ENCODE peak calls at places on chromosomes 16 and 17, in eight cellular contexts. D is IMR-90, H is tibial nerve, G is heart left ventricle, W is osteoblast, L is heart right ventricle, Z is adipocyte, X is breast epithelium. N is an unnamed sample. For H3K9me3, the result is how much of the 10 kb centered on the place peaks cover.

GRCh38 chr16:64136743-64137142 is 985.1 kb downstream of the CDH11 start:
- DNase-seq in D (no peak), H (no peak), G (no peak), W (no peak), L (no peak), Z (no peak), X (no peak), N (no peak)

GRCh38 chr17:10224592-10225195 is 26.3 kb upstream of the GAS7 start:
- DNase-seq in D (no peak), H (no peak), G (no peak), W (no peak), L (no peak), Z (no peak), X (no peak), N (no peak)

GRCh38 chr16:28592979-28593553 is 3.8 kb downstream of the SULT1A2 start:
- DNase-seq in D (no peak), H (no peak), G (no peak), W (no peak), L (no peak), Z (no peak), X (no peak), N (no peak)

GRCh38 chr16:85372627-85373372 is 240.3 kb upstream of the GSE1 start:
- DNase-seq in D (peak), H (no peak), G (no peak), W (peak), L (no peak), Z (peak), X (no peak), N (no peak)

GRCh38 chr17:81711814-81712467 is at the start of gene SLC25A10:
- DNase-seq in D (peak), H (peak), G (peak), W (peak), L (peak), Z (peak), X (peak), N (peak)

GRCh38 chr17:76554131-76554530 is 14.3 kb downstream of the PRCD start:
- DNase-seq in D (no peak), H (no peak), G (no peak), W (no peak), L (no peak), Z (no peak), X (peak), N (no peak)

GRCh38 chr16:19162085-19162484 is 6.0 kb upstream of the SYT17 start:
- DNase-seq in D (peak), H (no peak), G (no peak), W (no peak), L (no peak), Z (no peak), X (no peak), N (no peak)

GRCh38 chr17:74037320-74037719 is 166.2 kb upstream of the RPL38 start:
- DNase-seq in D (no peak), H (no peak), G (no peak), W (no peak), L (peak), Z (no peak), X (no peak), N (no peak)

GRCh38 chr16:2912330-2913199 is 834 bp downstream of the FLYWCH1 start:
- DNase-seq in D (peak), H (peak), G (no peak), W (peak), L (peak), Z (peak), X (no peak), N (no peak)

GRCh38 chr17:49132699-49133364 is at the start of gene B4GALNT2:
- DNase-seq in D (no peak), H (no peak), G (no peak), W (peak), L (no peak), Z (peak), X (no peak), N (no peak)

GRCh38 chr17:68771867-68772515 is 170.8 kb upstream of the FAM20A start:
- DNase-seq in D (peak), H (peak), G (no peak), W (peak), L (peak), Z (peak), X (no peak), N (no peak)

GRCh38 chr17:7346761-7347614 is 5.0 kb upstream of the KCTD11 start:
- DNase-seq in D (no peak), H (no peak), G (no peak), W (peak), L (no peak), Z (no peak), X (no peak), N (no peak)

GRCh38 chr17:74870512-74870911 is 2.3 kb downstream of the FDXR start:
- DNase-seq in D (peak), H (no peak), G (no peak), W (peak), L (no peak), Z (peak), X (no peak), N (no peak)

GRCh38 chr16:78589331-78589730 is 489.9 kb downstream of the WWOX start:
- DNase-seq in D (no peak), H (no peak), G (no peak), W (no peak), L (no peak), Z (no peak), X (no peak), N (peak)

GRCh38 chr17:39622380-39623006 is 4.3 kb upstream of the PPP1R1B start:
- DNase-seq in D (no peak), H (no peak), G (no peak), W (no peak), L (no peak), Z (no peak), X (no peak), N (no peak)

GRCh38 chr17:77502626-77503292 is 362.0 kb downstream of the SEC14L1 start:
- DNase-seq in D (no peak), H (no peak), G (no peak), W (peak), L (no peak), Z (no peak), X (no peak), N (no peak)

GRCh38 chr16:52843386-52843785 is 209.3 kb downstream of the CHD9NB start:
- DNase-seq in D (no peak), H (no peak), G (no peak), W (no peak), L (no peak), Z (no peak), X (no peak), N (no peak)

GRCh38 chr17:28042721-28043291 is 329 bp downstream of the NLK start:
- DNase-seq in D (no peak), H (no peak), G (no peak), W (peak), L (no peak), Z (no peak), X (no peak), N (no peak)

GRCh38 chr17:80122926-80123505 is 21.6 kb downstream of the GAA start:
- DNase-seq in D (no peak), H (no peak), G (no peak), W (peak), L (no peak), Z (no peak), X (no peak), N (no peak)

GRCh38 chr17:18968945-18969887 is 17.3 kb downstream of the SLC5A10 start:
- DNase-seq in D (no peak), H (peak), G (no peak), W (peak), L (no peak), Z (no peak), X (no peak), N (peak)

GRCh38 chr17:80847506-80848230 is 144.0 kb upstream of the CHMP6 start:
- DNase-seq in D (no peak), H (no peak), G (peak), W (no peak), L (no peak), Z (no peak), X (no peak), N (no peak)

GRCh38 chr17:11880714-11881113 is 116.6 kb downstream of the ZNF18 start:
- DNase-seq in D (no peak), H (no peak), G (no peak), W (no peak), L (peak), Z (no peak), X (no peak), N (no peak)

GRCh38 chr16:21685034-21685455 is 21.3 kb downstream of the OTOA start:
- DNase-seq in D (no peak), H (no peak), G (no peak), W (peak), L (no peak), Z (no peak), X (no peak), N (no peak)

GRCh38 chr17:60645918-60646523 is 31.6 kb upstream of the BCAS3 start:
- DNase-seq in D (no peak), H (no peak), G (no peak), W (no peak), L (no peak), Z (no peak), X (no peak), N (no peak)

GRCh38 chr17:33667052-33667509 is 374.0 kb upstream of the ASIC2 start:
- DNase-seq in D (no peak), H (no peak), G (no peak), W (no peak), L (no peak), Z (no peak), X (no peak), N (no peak)

GRCh38 chr17:32341141-32341856 is 674 bp downstream of the C17orf75 start:
- DNase-seq in D (no peak), H (no peak), G (no peak), W (no peak), L (no peak), Z (peak), X (no peak), N (no peak)

GRCh38 chr16:11138769-11139623 is 117.0 kb downstream of the SOCS1 start:
- DNase-seq in D (peak), H (peak), G (no peak), W (peak), L (no peak), Z (peak), X (no peak), N (no peak)

GRCh38 chr17:48961516-48962233 is 6.7 kb downstream of the GIP start:
- DNase-seq in D (peak), H (no peak), G (peak), W (peak), L (no peak), Z (peak), X (no peak), N (no peak)

GRCh38 chr16:3656491-3657468 is 2.3 kb downstream of the DNASE1 start:
- DNase-seq in D (no peak), H (no peak), G (peak), W (peak), L (no peak), Z (no peak), X (no peak), N (no peak)

GRCh38 chr17:80331820-80332219 is 71.2 kb downstream of the RNF213 start:
- DNase-seq in D (no peak), H (no peak), G (no peak), W (no peak), L (no peak), Z (no peak), X (no peak), N (no peak)

GRCh38 chr17:77741109-77741508 is 217.4 kb upstream of the TNRC6C start:
- DNase-seq in D (no peak), H (no peak), G (no peak), W (no peak), L (no peak), Z (no peak), X (no peak), N (no peak)

GRCh38 chr17:66271512-66271911 is 30.9 kb upstream of the PRKCA start:
- DNase-seq in D (no peak), H (no peak), G (no peak), W (no peak), L (no peak), Z (no peak), X (no peak), N (no peak)

GRCh38 chr17:44122825-44123355 is 551 bp downstream of the HDAC5 start:
- DNase-seq in D (no peak), H (no peak), G (no peak), W (peak), L (no peak), Z (no peak), X (no peak), N (no peak)

GRCh38 chr17:64686705-64687104 is 24.6 kb upstream of the SMURF2 start:
- DNase-seq in D (no peak), H (no peak), G (no peak), W (no peak), L (no peak), Z (no peak), X (no peak), N (no peak)

GRCh38 chr17:74531231-74531761 is at the start of gene CD300LB:
- DNase-seq in D (no peak), H (no peak), G (no peak), W (no peak), L (peak), Z (no peak), X (peak), N (no peak)

GRCh38 chr17:44786551-44787081 is 27.8 kb downstream of the ADAM11 start:
- DNase-seq in D (no peak), H (no peak), G (peak), W (peak), L (peak), Z (no peak), X (no peak), N (no peak)

GRCh38 chr16:59733321-59733720 is 999.2 kb upstream of the GOT2 start:
- DNase-seq in D (no peak), H (no peak), G (no peak), W (no peak), L (no peak), Z (no peak), X (no peak), N (no peak)

GRCh38 chr16:15450624-15451023 is 16.2 kb downstream of the BMERB1 start:
- DNase-seq in D (no peak), H (no peak), G (no peak), W (peak), L (no peak), Z (no peak), X (no peak), N (no peak)

GRCh38 chr16:1331712-1332617 is 1.5 kb upstream of the BAIAP3 start:
- DNase-seq in D (peak), H (peak), G (peak), W (peak), L (peak), Z (peak), X (peak), N (peak)

GRCh38 chr16:5461574-5461973 is 364.0 kb upstream of the EEF2KMT start:
- DNase-seq in D (no peak), H (no peak), G (no peak), W (no peak), L (no peak), Z (no peak), X (no peak), N (no peak)
- H3K9me3 ChIP-seq in D (under half), H (under half), G (under half), W (under half), L (under half), Z (under half), X (under half), N (under half)

DNA sequence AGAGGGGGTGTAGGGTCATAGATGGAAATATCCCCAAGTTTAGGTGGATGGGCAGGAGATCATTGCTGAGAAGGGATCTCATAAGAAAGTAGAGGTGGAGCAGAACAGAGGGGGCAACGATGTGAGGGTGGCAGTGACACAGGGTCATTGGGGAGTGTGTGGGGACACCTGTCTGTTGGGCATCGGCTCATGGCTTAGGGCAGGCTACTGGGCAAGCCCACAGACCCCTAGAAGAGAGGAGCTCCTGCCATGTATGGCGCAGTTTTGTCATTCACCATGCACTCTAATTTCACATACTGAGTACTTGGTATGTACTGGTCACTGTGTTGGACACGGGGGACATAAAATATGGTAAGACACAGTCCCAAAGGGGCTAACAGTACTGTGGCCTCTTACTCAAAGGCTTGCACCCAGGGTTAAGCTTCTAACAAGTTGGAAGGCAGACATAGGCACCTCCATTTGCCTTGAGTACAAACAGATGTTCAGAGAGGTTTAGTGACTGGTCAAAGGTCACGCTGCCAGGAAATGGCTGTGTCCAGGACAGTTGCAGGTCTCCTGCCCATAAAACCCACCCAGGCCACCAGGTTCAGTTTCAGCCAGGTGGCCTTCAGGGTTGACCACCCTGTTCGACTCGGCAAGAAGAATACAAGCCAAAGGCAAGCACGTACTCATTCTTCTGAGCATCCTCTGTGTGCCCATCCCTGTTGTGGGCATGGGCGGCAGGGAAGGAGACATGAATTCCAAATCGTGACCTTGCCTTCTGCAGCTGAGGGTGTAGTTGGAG is 580.2 kb downstream of the KCNJ18 start:
- DNase-seq in D (no peak), H (no peak), G (no peak), W (no peak), L (no peak), Z (no peak), X (no peak), N (no peak)
- H3K9me3 ChIP-seq in D (under half), H (under half), G (under half), W (under half), L (under half), Z (under half), X (under half), N (under half)

GRCh38 chr17:22268912-22269220 is 576.5 kb downstream of the KCNJ18 start:
- DNase-seq in D (no peak), H (no peak), G (no peak), W (no peak), L (no peak), Z (no peak), X (no peak), N (no peak)

GRCh38 chr17:22268214-22268911 is 576.0 kb downstream of the KCNJ18 start:
- DNase-seq in D (no peak), H (no peak), G (no peak), W (no peak), L (no peak), Z (no peak), X (no peak), N (no peak)

GRCh38 chr17:22266231-22266630 is 573.9 kb downstream of the KCNJ18 start:
- DNase-seq in D (no peak), H (no peak), G (no peak), W (no peak), L (no peak), Z (no peak), X (no peak), N (no peak)

GRCh38 chr17:22270381-22270780 is 578.1 kb downstream of the KCNJ18 start:
- DNase-seq in D (no peak), H (no peak), G (no peak), W (no peak), L (no peak), Z (no peak), X (no peak), N (no peak)

GRCh38 chr17:22265807-22266206 is 573.5 kb downstream of the KCNJ18 start:
- DNase-seq in D (no peak), H (no peak), G (no peak), W (no peak), L (no peak), Z (no peak), X (no peak), N (no peak)
- H3K9me3 ChIP-seq in D (under half), H (under half), G (under half), W (under half), L (under half), Z (under half), X (under half), N (under half)

GRCh38 chr17:22267019-22267418 is 574.7 kb downstream of the KCNJ18 start:
- DNase-seq in D (no peak), H (no peak), G (no peak), W (no peak), L (no peak), Z (no peak), X (no peak), N (no peak)
- H3K9me3 ChIP-seq in D (under half), H (under half), G (under half), W (under half), L (under half), Z (under half), X (under half), N (under half)

DNA sequence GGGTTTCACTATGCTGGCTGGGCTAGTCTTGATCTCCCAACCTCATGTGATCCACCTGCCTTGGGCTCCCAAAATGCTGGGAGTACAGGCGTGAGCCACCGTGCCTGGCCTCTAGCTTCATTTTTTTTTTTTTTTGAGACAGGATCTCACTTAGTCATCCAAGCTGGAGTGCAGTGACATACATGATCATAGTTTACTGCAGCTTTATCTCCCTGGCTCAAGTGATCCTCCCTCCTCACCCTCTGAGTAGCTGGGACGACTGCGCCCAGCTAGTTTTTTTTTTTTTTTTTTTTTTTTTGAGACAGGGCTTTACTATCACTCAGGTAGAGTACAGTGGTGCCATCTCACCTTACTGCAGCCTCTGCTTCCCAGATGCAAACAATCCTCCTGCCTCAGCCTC is 9.7 kb downstream of the RPA1 start:
- DNase-seq in D (no peak), H (no peak), G (no peak), W (no peak), L (no peak), Z (no peak), X (no peak), N (no peak)
- H3K9me3 ChIP-seq in D (under half), H (under half), G (under half), W (under half), L (under half), Z (under half), X (under half), N (under half)

GRCh38 chr16:62475573-62475972 is 439.3 kb upstream of the CDH8 start:
- DNase-seq in D (no peak), H (no peak), G (no peak), W (no peak), L (no peak), Z (no peak), X (no peak), N (no peak)
- H3K9me3 ChIP-seq in D (under half), H (under half), G (under half), W (under half), L (under half), Z (under half), X (under half), N (under half)

GRCh38 chr17:22717211-22717610 is 1024.9 kb downstream of the KCNJ18 start:
- DNase-seq in D (no peak), H (no peak), G (no peak), W (no peak), L (no peak), Z (no peak), X (no peak), N (no peak)
- H3K9me3 ChIP-seq in D (under half), H (under half), G (under half), W (under half), L (under half), Z (under half), X (under half), N (under half)

GRCh38 chr16:24995033-24995432 is 20.1 kb downstream of the ARHGAP17 start:
- DNase-seq in D (no peak), H (no peak), G (no peak), W (no peak), L (no peak), Z (no peak), X (no peak), N (no peak)
- H3K9me3 ChIP-seq in D (under half), H (under half), G (under half), W (under half), L (under half), Z (under half), X (under half), N (under half)

GRCh38 chr17:5179003-5179402 is 12.7 kb downstream of the ZNF594 start:
- DNase-seq in D (no peak), H (no peak), G (no peak), W (no peak), L (no peak), Z (no peak), X (no peak), N (no peak)

GRCh38 chr17:5183410-5183793 is 8.3 kb downstream of the ZNF594 start:
- DNase-seq in D (no peak), H (no peak), G (no peak), W (no peak), L (no peak), Z (no peak), X (no peak), N (no peak)

GRCh38 chr17:5184284-5184683 is 7.4 kb downstream of the ZNF594 start:
- DNase-seq in D (no peak), H (no peak), G (no peak), W (no peak), L (no peak), Z (no peak), X (no peak), N (no peak)

GRCh38 chr17:5181509-5182305 is 10.0 kb downstream of the ZNF594 start:
- DNase-seq in D (no peak), H (no peak), G (no peak), W (no peak), L (no peak), Z (no peak), X (no peak), N (no peak)

GRCh38 chr17:5182597-5183409 is 8.9 kb downstream of the ZNF594 start:
- DNase-seq in D (no peak), H (no peak), G (no peak), W (no peak), L (no peak), Z (no peak), X (no peak), N (no peak)
- H3K9me3 ChIP-seq in D (half or more), H (half or more), G (half or more), W (half or more), L (half or more), Z (half or more), X (half or more), N (under half)

GRCh38 chr16:82078125-82078524 is 43.1 kb downstream of the HSD17B2 start:
- DNase-seq in D (no peak), H (no peak), G (no peak), W (no peak), L (no peak), Z (no peak), X (no peak), N (no peak)
- H3K9me3 ChIP-seq in D (under half), H (under half), G (under half), W (under half), L (under half), Z (under half), X (under half), N (under half)